ENCODE peak calls at places on chromosomes 1 and 21, in seven cellular contexts. G is H1, T is KBM-7, X is lung microvascular endothelial cell, V is HTR-8/SVneo, C is ACHN, B is DMS153. M is an unnamed sample.

GRCh38 chr1:19942088-19942487 is 18.7 kb upstream of the PLA2G2E start:
- DNase-seq in T (no peak), B (no peak), G (no peak), C (no peak), X (no peak), V (no peak), M (no peak)

GRCh38 chr21:32367158-32367557 is 25.7 kb downstream of the URB1 start:
- DNase-seq in B (no peak), G (no peak), C (no peak), T (no peak), X (no peak), V (no peak), M (no peak)

GRCh38 chr21:37710555-37711293 is 205.5 kb downstream of the KCNJ6 start:
- DNase-seq in T (no peak), C (no peak), V (peak), G (no peak), B (peak), X (peak), M (no peak)

GRCh38 chr1:147785794-147786506 is 25.5 kb upstream of the GJA5 start:
- DNase-seq in V (no peak), T (no peak), C (no peak), X (no peak), B (no peak), G (no peak), M (no peak)

GRCh38 chr1:198833706-198834497 is 195.1 kb downstream of the PTPRC start:
- DNase-seq in B (no peak), T (no peak), X (no peak), V (no peak), G (no peak), C (no peak), M (no peak)

GRCh38 chr1:19044975-19045831 is 88.7 kb upstream of the IFFO2 start:
- DNase-seq in X (no peak), V (no peak), T (no peak), B (no peak), C (no peak), G (no peak), M (peak)

GRCh38 chr1:43580039-43580438 is 49.4 kb downstream of the PTPRF start:
- DNase-seq in V (no peak), C (no peak), T (no peak), B (no peak), X (no peak), G (no peak), M (no peak)

GRCh38 chr1:206787956-206788355 is 15.7 kb upstream of the IL10 start:
- DNase-seq in T (no peak), G (no peak), C (no peak), V (no peak), B (no peak), X (no peak), M (no peak)

GRCh38 chr1:201358596-201358995 is 18.9 kb downstream of the TNNT2 start:
- DNase-seq in G (no peak), T (no peak), B (no peak), X (peak), V (no peak), C (no peak), M (no peak)

GRCh38 chr1:54173681-54174080 is 20.9 kb upstream of the CDCP2 start:
- DNase-seq in X (no peak), B (no peak), C (no peak), V (no peak), T (no peak), G (no peak), M (peak)

GRCh38 chr1:21913763-21914162 is 23.3 kb downstream of the HSPG2 start:
- DNase-seq in B (peak), G (no peak), V (no peak), X (peak), T (no peak), C (no peak), M (no peak)

GRCh38 chr1:42163114-42163513 is 1.4 kb downstream of the GUCA2A start:
- DNase-seq in T (no peak), G (no peak), V (no peak), C (no peak), X (peak), B (no peak), M (no peak)

GRCh38 chr1:190479537-190479936 is 1.9 kb upstream of the BRINP3 start:
- DNase-seq in B (no peak), X (no peak), C (peak), G (no peak), T (no peak), V (no peak), M (no peak)

GRCh38 chr1:74343191-74343590 is 108.0 kb downstream of the TNNI3K start:
- DNase-seq in T (peak), V (no peak), G (no peak), B (peak), X (no peak), C (no peak), M (no peak)

GRCh38 chr1:176102243-176102642 is 104.8 kb downstream of the COP1 start:
- DNase-seq in G (no peak), V (no peak), B (no peak), C (no peak), T (peak), X (peak), M (no peak)

GRCh38 chr1:174008979-174009378 is 13.2 kb downstream of the RC3H1 start:
- DNase-seq in V (no peak), B (no peak), X (no peak), G (no peak), T (peak), C (no peak), M (no peak)

GRCh38 chr1:37307907-37308570 is 166.3 kb upstream of the ZC3H12A start:
- DNase-seq in X (no peak), B (no peak), G (no peak), V (no peak), C (no peak), T (no peak), M (no peak)

GRCh38 chr21:37787456-37787855 is 128.8 kb downstream of the KCNJ6 start:
- DNase-seq in V (peak), C (peak), B (no peak), X (peak), G (no peak), T (no peak), M (no peak)

GRCh38 chr21:27645285-27645684 is 678.4 kb upstream of the ADAMTS5 start:
- DNase-seq in T (no peak), C (no peak), G (no peak), V (no peak), X (no peak), B (no peak), M (no peak)

GRCh38 chr1:45437323-45437722 is 53.6 kb downstream of the TESK2 start:
- DNase-seq in X (no peak), B (no peak), T (peak), G (no peak), V (no peak), C (no peak), M (no peak)

GRCh38 chr1:112706505-112707216 is at the start of gene RHOC:
- DNase-seq in X (peak), V (peak), B (no peak), G (no peak), C (peak), T (no peak), M (no peak)

GRCh38 chr1:197210426-197210825 is 57.6 kb upstream of the CRB1 start:
- DNase-seq in T (no peak), X (no peak), B (no peak), C (no peak), V (no peak), G (no peak), M (no peak)

GRCh38 chr1:63662056-63662836 is 69.0 kb downstream of the PGM1 start:
- DNase-seq in G (no peak), X (peak), B (no peak), V (peak), C (peak), T (no peak), M (no peak)

GRCh38 chr1:148310807-148311206 is 158.7 kb upstream of the NBPF11 start:
- DNase-seq in B (no peak), V (no peak), X (no peak), C (no peak), T (no peak), G (no peak), M (no peak)

GRCh38 chr1:237562247-237562823 is 328.4 kb downstream of the ZP4 start:
- DNase-seq in G (no peak), C (peak), X (peak), V (peak), T (peak), B (peak), M (no peak)

GRCh38 chr1:244234009-244234643 is 183.0 kb downstream of the ZBTB18 start:
- DNase-seq in X (no peak), G (no peak), T (peak), B (no peak), C (no peak), V (no peak), M (no peak)

GRCh38 chr1:101592861-101593260 is 356.0 kb downstream of the S1PR1 start:
- DNase-seq in C (no peak), G (no peak), T (no peak), X (no peak), V (no peak), B (peak), M (no peak)

GRCh38 chr1:38243106-38243505 is 196.5 kb upstream of the POU3F1 start:
- DNase-seq in G (no peak), X (no peak), C (no peak), V (no peak), B (no peak), T (no peak), M (no peak)

GRCh38 chr1:197917813-197918646 is 858 bp downstream of the LHX9 start:
- DNase-seq in X (no peak), T (peak), B (no peak), C (peak), V (peak), G (no peak), M (no peak)

GRCh38 chr1:48776400-48777218 is at the start of gene BEND5:
- DNase-seq in B (peak), T (peak), V (peak), C (peak), X (no peak), G (peak), M (no peak)

GRCh38 chr21:14926186-14926585 is 138.6 kb downstream of the NRIP1 start:
- DNase-seq in X (no peak), T (no peak), G (no peak), V (no peak), B (no peak), C (no peak), M (no peak)

GRCh38 chr1:248905662-248905948 is 430 bp upstream of the PGBD2 start:
- DNase-seq in T (no peak), X (no peak), B (no peak), V (no peak), G (no peak), C (no peak), M (no peak)

GRCh38 chr1:201059871-201060555 is 36.5 kb upstream of the KIF21B start:
- DNase-seq in C (no peak), T (no peak), V (no peak), X (no peak), G (no peak), B (no peak), M (no peak)

GRCh38 chr1:167808690-167809089 is 86.9 kb downstream of the MPZL1 start:
- DNase-seq in B (no peak), X (no peak), T (no peak), V (no peak), C (no peak), G (no peak), M (no peak)

GRCh38 chr1:177256153-177256814 is 85.5 kb downstream of the BRINP2 start:
- DNase-seq in T (peak), G (peak), X (peak), V (peak), C (peak), B (peak), M (no peak)

GRCh38 chr1:95532335-95532734 is 298.3 kb downstream of the RWDD3 start:
- DNase-seq in V (no peak), G (no peak), B (no peak), X (no peak), C (no peak), T (no peak), M (no peak)

GRCh38 chr1:97943354-97943753 is 22.5 kb upstream of the DPYD start:
- DNase-seq in X (peak), C (no peak), V (no peak), T (no peak), B (no peak), G (no peak), M (no peak)

GRCh38 chr1:6918286-6918907 is 133.1 kb downstream of the CAMTA1 start:
- DNase-seq in B (no peak), T (no peak), X (no peak), V (no peak), C (no peak), G (no peak), M (no peak)

GRCh38 chr1:109630081-109630880 is 10.6 kb downstream of the AMPD2 start:
- DNase-seq in T (no peak), V (no peak), G (no peak), X (no peak), C (no peak), B (no peak), M (no peak)